ENCODE peak calls at places on chromosomes 7 and 10, in eight cellular contexts. U is endodermal cell, B is EH, Z is T-helper 2 cell, E is Karpas-422, H is GM13976, K is aorta, Y is lung. R is an unnamed sample.
A peak's percentile ranks its signal among the peaks of the same experiment; 100 is the strongest.

GRCh38 chr10:122446668-122447410 is 7.6 kb upstream of the ARMS2 start:
- DNase-seq in U (peak; percentile 62), B (peak; percentile 37), Z (no peak), E (no peak), H (no peak), K (no peak), Y (no peak), R (no peak)

GRCh38 chr7:157714166-157715070 is 377.6 kb downstream of the DNAJB6 start:
- DNase-seq in U (peak; percentile 30), B (no peak), Z (no peak), E (no peak), H (no peak), K (peak; percentile 70), Y (no peak), R (no peak)

GRCh38 chr7:22481726-22482125 is 18.3 kb downstream of the STEAP1B start:
- DNase-seq in U (no peak), B (peak; percentile 71), Z (no peak), E (peak; percentile 71), H (no peak), K (no peak), Y (no peak), R (peak; percentile 56)

GRCh38 chr10:3835770-3836169 is 50.8 kb upstream of the KLF6 start:
- DNase-seq in U (no peak), B (no peak), Z (no peak), E (no peak), H (no peak), K (no peak), Y (no peak), R (peak; percentile 64)

GRCh38 chr10:515674-516073 is 173.8 kb downstream of the DIP2C start:
- DNase-seq in U (no peak), B (no peak), Z (no peak), E (no peak), H (peak; percentile 59), K (no peak), Y (no peak), R (peak; percentile 84)

GRCh38 chr7:132709971-132710567 is 133.8 kb upstream of the PLXNA4 start:
- DNase-seq in U (peak; percentile 80), B (peak; percentile 46), Z (peak; percentile 5), E (peak; percentile 82), H (no peak), K (no peak), Y (no peak), R (peak; percentile 31)

GRCh38 chr10:44978570-44979280 is at the start of gene DEPP1:
- DNase-seq in U (peak; percentile 95), B (peak; percentile 94), Z (no peak), E (no peak), H (peak; percentile 68), K (peak; percentile 96), Y (peak; percentile 88), R (peak; percentile 75)

GRCh38 chr7:66575398-66575797 is 53.3 kb upstream of the KCTD7 start:
- DNase-seq in U (no peak), B (no peak), Z (no peak), E (no peak), H (no peak), K (no peak), Y (no peak), R (no peak)

R was measured in GM12865.